ENCODE peak calls at places on chromosomes 3 and 15, in four cellular contexts. One of them, this sample, is unnamed.

GRCh38 chr3:110743202-110743601 is 328.4 kb upstream of the NECTIN3 start:
- DNase-seq in cardiac muscle cell: no peak
- DNase-seq in endodermal cell: no peak
- DNase-seq in kidney epithelial cell: peak; percentile 64
- DNase-seq in this sample: no peak

GRCh38 chr3:38579146-38579545 is 70.3 kb downstream of the SCN5A start:
- DNase-seq in cardiac muscle cell: peak; percentile 28
- DNase-seq in endodermal cell: peak; percentile 88
- DNase-seq in kidney epithelial cell: no peak
- DNase-seq in this sample: no peak

GRCh38 chr3:160931474-160931873 is 173.7 kb downstream of the B3GALNT1 start:
- DNase-seq in cardiac muscle cell: no peak
- DNase-seq in endodermal cell: no peak
- DNase-seq in kidney epithelial cell: no peak
- DNase-seq in this sample: no peak

GRCh38 chr3:54476876-54477275 is 354.5 kb downstream of the CACNA2D3 start:
- DNase-seq in cardiac muscle cell: no peak
- DNase-seq in endodermal cell: no peak
- DNase-seq in kidney epithelial cell: no peak
- DNase-seq in this sample: no peak

GRCh38 chr3:166177130-166177529 is 339.9 kb upstream of the BCHE start:
- DNase-seq in cardiac muscle cell: no peak
- DNase-seq in endodermal cell: peak; percentile 38
- DNase-seq in kidney epithelial cell: no peak
- DNase-seq in this sample: no peak

GRCh38 chr3:53702776-53703175 is 143.4 kb downstream of the CHDH start:
- DNase-seq in cardiac muscle cell: no peak
- DNase-seq in endodermal cell: no peak
- DNase-seq in kidney epithelial cell: no peak
- DNase-seq in this sample: no peak

GRCh38 chr3:70729845-70730244 is 417.4 kb upstream of the MDFIC2 start:
- DNase-seq in cardiac muscle cell: no peak
- DNase-seq in endodermal cell: no peak
- DNase-seq in kidney epithelial cell: no peak
- DNase-seq in this sample: no peak

GRCh38 chr15:82105458-82106205 is 59.8 kb upstream of the MEX3B start:
- DNase-seq in cardiac muscle cell: no peak
- DNase-seq in endodermal cell: peak; percentile 79
- DNase-seq in kidney epithelial cell: no peak
- DNase-seq in this sample: no peak

GRCh38 chr3:31039145-31039544 is 144.7 kb upstream of the GADL1 start:
- DNase-seq in cardiac muscle cell: no peak
- DNase-seq in endodermal cell: no peak
- DNase-seq in kidney epithelial cell: no peak
- DNase-seq in this sample: no peak

GRCh38 chr3:122977645-122978466 is 49.7 kb downstream of the SEMA5B start:
- DNase-seq in cardiac muscle cell: peak; percentile 69
- DNase-seq in endodermal cell: peak; percentile 83
- DNase-seq in kidney epithelial cell: peak; percentile 85
- DNase-seq in this sample: peak; percentile 44

GRCh38 chr15:23395030-23395692 is 40.6 kb downstream of the GOLGA8S start:
- DNase-seq in cardiac muscle cell: no peak
- DNase-seq in endodermal cell: no peak
- DNase-seq in kidney epithelial cell: no peak
- DNase-seq in this sample: no peak

GRCh38 chr3:45644063-45644462 is 45.1 kb upstream of the SACM1L start:
- DNase-seq in cardiac muscle cell: no peak
- DNase-seq in endodermal cell: no peak
- DNase-seq in kidney epithelial cell: no peak
- DNase-seq in this sample: no peak

GRCh38 chr3:65348596-65348995 is 660.8 kb upstream of the ADAMTS9 start:
- DNase-seq in cardiac muscle cell: no peak
- DNase-seq in endodermal cell: no peak
- DNase-seq in kidney epithelial cell: no peak
- DNase-seq in this sample: no peak

GRCh38 chr3:11072631-11073030 is 80.1 kb downstream of the SLC6A1 start:
- DNase-seq in cardiac muscle cell: no peak
- DNase-seq in endodermal cell: no peak
- DNase-seq in kidney epithelial cell: no peak
- DNase-seq in this sample: no peak

GRCh38 chr3:62659660-62660059 is 215.6 kb downstream of the CADPS start:
- DNase-seq in cardiac muscle cell: no peak
- DNase-seq in endodermal cell: peak; percentile 54
- DNase-seq in kidney epithelial cell: no peak
- DNase-seq in this sample: no peak
- TF ChIP-seq CTCF in cardiac muscle cell: peak; percentile 7
- TF ChIP-seq CTCF in endodermal cell: peak; percentile 61
- TF ChIP-seq CTCF in kidney epithelial cell: peak; percentile 9
- TF ChIP-seq CTCF in this sample: no peak

GRCh38 chr15:64209680-64210334 is 47.0 kb upstream of the PPIB start:
- DNase-seq in cardiac muscle cell: peak; percentile 35
- DNase-seq in endodermal cell: no peak
- DNase-seq in kidney epithelial cell: no peak
- DNase-seq in this sample: no peak
- TF ChIP-seq CTCF in cardiac muscle cell: peak; percentile 41
- TF ChIP-seq CTCF in endodermal cell: peak; percentile 62
- TF ChIP-seq CTCF in kidney epithelial cell: peak; percentile 30
- TF ChIP-seq CTCF in this sample: peak; percentile 70

DNA sequence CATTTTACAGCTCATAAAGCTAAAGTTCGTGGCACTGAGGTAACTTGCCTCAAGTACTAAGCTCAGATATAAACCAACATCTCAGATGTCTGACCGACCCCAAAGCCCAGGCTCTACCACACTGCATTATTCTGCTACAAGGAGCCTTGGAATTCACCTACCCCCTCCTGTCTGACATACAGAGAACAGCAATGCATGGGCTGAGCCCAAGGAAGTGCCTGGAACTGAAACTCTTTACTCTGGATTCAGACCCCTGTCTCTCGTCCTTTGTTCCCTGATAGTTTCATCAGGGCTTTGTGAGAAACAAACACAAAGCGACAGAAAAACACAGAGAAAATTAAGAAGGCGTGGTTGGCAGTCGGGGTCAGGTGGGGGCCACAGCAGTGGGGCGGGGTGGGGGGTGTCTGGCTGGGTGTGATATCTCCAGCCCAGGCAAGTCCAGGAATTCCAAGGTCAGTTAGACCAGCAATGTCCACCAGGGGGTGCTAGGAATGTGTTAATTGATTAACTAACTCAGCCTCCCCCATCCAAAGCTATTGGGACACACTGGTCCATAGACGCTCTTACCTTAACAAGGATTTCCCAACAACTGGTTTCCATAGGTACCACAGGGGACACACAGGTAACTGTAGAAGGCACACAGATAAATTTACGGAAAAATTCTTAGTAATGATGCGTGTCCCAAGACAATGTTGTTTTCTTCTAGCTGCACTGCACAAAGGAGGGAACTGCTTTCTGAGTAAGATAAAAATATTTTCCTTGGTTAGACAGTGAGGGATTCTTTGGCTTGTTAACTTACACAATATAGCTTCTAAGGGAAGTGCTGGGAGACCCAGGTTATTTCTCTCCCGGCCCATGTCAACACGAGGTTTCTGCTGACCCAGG is 18.8 kb upstream of the SSUH2 start:
- DNase-seq in cardiac muscle cell: peak; percentile 85
- DNase-seq in endodermal cell: peak; percentile 97
- DNase-seq in kidney epithelial cell: peak; percentile 39
- DNase-seq in this sample: peak; percentile 86
- TF ChIP-seq CTCF in cardiac muscle cell: peak; percentile 68
- TF ChIP-seq CTCF in endodermal cell: peak; percentile 91
- TF ChIP-seq CTCF in kidney epithelial cell: peak; percentile 72
- TF ChIP-seq CTCF in this sample: peak; percentile 81

GRCh38 chr15:25871403-25871802 is 8.3 kb upstream of the ATP10A start:
- DNase-seq in cardiac muscle cell: no peak
- DNase-seq in endodermal cell: no peak
- DNase-seq in kidney epithelial cell: no peak
- DNase-seq in this sample: no peak
- TF ChIP-seq CTCF in cardiac muscle cell: no peak
- TF ChIP-seq CTCF in endodermal cell: no peak
- TF ChIP-seq CTCF in kidney epithelial cell: no peak
- TF ChIP-seq CTCF in this sample: no peak

GRCh38 chr15:79450648-79451047 is 18.5 kb downstream of the MINAR1 start:
- DNase-seq in cardiac muscle cell: no peak
- DNase-seq in endodermal cell: no peak
- DNase-seq in kidney epithelial cell: no peak
- DNase-seq in this sample: no peak
- TF ChIP-seq CTCF in cardiac muscle cell: peak; percentile 25
- TF ChIP-seq CTCF in endodermal cell: peak; percentile 69
- TF ChIP-seq CTCF in kidney epithelial cell: peak; percentile 7
- TF ChIP-seq CTCF in this sample: peak; percentile 44